ENCODE peak calls at places on chromosomes 4 and X, in four cellular contexts. F is mammary epithelial cell, A is PC-3, B is fibroblast of lung. G is an unnamed sample.

GRCh38 chr4:156191382-156191781 is 237.7 kb upstream of the CTSO start:
- DNase-seq in F (no peak), A (no peak), B (no peak), G (no peak)

GRCh38 chr4:41158756-41159155 is 55.6 kb downstream of the APBB2 start:
- DNase-seq in F (no peak), A (no peak), B (no peak), G (no peak)

GRCh38 chr4:171947389-171947788 is 134.2 kb downstream of the GALNTL6 start:
- DNase-seq in F (no peak), A (no peak), B (no peak), G (no peak)

GRCh38 chrX:19867411-19867732 is 20.0 kb downstream of the SH3KBP1 start:
- DNase-seq in F (no peak), A (peak; percentile 14), B (peak; percentile 75), G (peak; percentile 67)

GRCh38 chr4:186651624-186652023 is 72.0 kb downstream of the FAT1 start:
- DNase-seq in F (no peak), A (no peak), B (peak; percentile 52), G (no peak)

GRCh38 chrX:38561951-38562719 is 793 bp downstream of the TSPAN7 start:
- DNase-seq in F (no peak), A (no peak), B (no peak), G (peak; percentile 2)

GRCh38 chrX:96394566-96394965 is 290.1 kb upstream of the DIAPH2 start:
- DNase-seq in F (no peak), A (peak; percentile 12), B (no peak), G (peak; percentile 34)

GRCh38 chr4:77152421-77152820 is 4.6 kb upstream of the CCNG2 start:
- DNase-seq in F (peak; percentile 18), A (peak; percentile 72), B (peak; percentile 63), G (peak; percentile 14)

GRCh38 chrX:118271770-118272169 is 74.1 kb upstream of the WDR44 start:
- DNase-seq in F (no peak), A (no peak), B (peak; percentile 44), G (no peak)

GRCh38 chrX:42237956-42238355 is 314.6 kb upstream of the CASK start:
- DNase-seq in F (no peak), A (no peak), B (peak; percentile 7), G (no peak)

GRCh38 chrX:13046035-13046851 is 1.8 kb upstream of the FAM9C start:
- DNase-seq in F (no peak), A (no peak), B (no peak), G (no peak)

GRCh38 chr4:87240341-87240740 is 19.9 kb upstream of the KLHL8 start:
- DNase-seq in F (no peak), A (peak; percentile 36), B (no peak), G (peak; percentile 8)

GRCh38 chrX:39261446-39262147 is 460.3 kb downstream of the MID1IP1 start:
- DNase-seq in F (peak; percentile 82), A (peak; percentile 32), B (peak; percentile 25), G (peak; percentile 85)

GRCh38 chr4:25654971-25655963 is at the start of gene SLC34A2:
- DNase-seq in F (no peak), A (no peak), B (no peak), G (no peak)

GRCh38 chr4:106583567-106583966 is 215.0 kb upstream of the GIMD1 start:
- DNase-seq in F (peak; percentile 97), A (peak; percentile 81), B (peak; percentile 88), G (peak; percentile 95)

GRCh38 chr4:188779586-188779985 is 640.3 kb downstream of the TRIML1 start:
- DNase-seq in F (peak; percentile 46), A (peak; percentile 1), B (peak; percentile 6), G (peak; percentile 28)

GRCh38 chr4:66014146-66014765 is 344.0 kb upstream of the EPHA5 start:
- DNase-seq in F (no peak), A (no peak), B (no peak), G (no peak)

GRCh38 chr4:106195435-106195950 is 120.5 kb downstream of the TBCK start:
- DNase-seq in F (no peak), A (no peak), B (no peak), G (no peak)

GRCh38 chr4:90833698-90834097 is 706.5 kb downstream of the CCSER1 start:
- DNase-seq in F (no peak), A (no peak), B (no peak), G (no peak)

GRCh38 chr4:128630881-128631280 is 178.6 kb upstream of the JADE1 start:
- DNase-seq in F (no peak), A (no peak), B (peak; percentile 27), G (peak; percentile 4)

GRCh38 chrX:119501511-119502148 is 33.4 kb downstream of the SLC25A5 start:
- DNase-seq in F (no peak), A (peak; percentile 47), B (no peak), G (no peak)

GRCh38 chrX:154327026-154327820 is 31.6 kb downstream of the TKTL1 start:
- DNase-seq in F (no peak), A (no peak), B (no peak), G (peak; percentile 75)

GRCh38 chrX:119073911-119074310 is 1.1 kb downstream of the CT47C1 start:
- DNase-seq in F (no peak), A (no peak), B (no peak), G (no peak)

GRCh38 chrX:107678957-107679740 is 50.8 kb downstream of the PRPS1 start:
- DNase-seq in F (peak; percentile 63), A (no peak), B (peak; percentile 91), G (peak; percentile 80)

GRCh38 chr4:1009647-1010521 is 1.5 kb upstream of the FGFRL1 start:
- DNase-seq in F (peak; percentile 38), A (peak; percentile 44), B (peak; percentile 51), G (peak; percentile 84)

GRCh38 chr4:1010522-1011021 is 854 bp upstream of the FGFRL1 start:
- DNase-seq in F (peak; percentile 93), A (peak; percentile 79), B (peak; percentile 83), G (peak; percentile 97)

GRCh38 chr4:1011022-1011694 is at the start of gene FGFRL1:
- DNase-seq in F (peak; percentile 86), A (peak; percentile 77), B (peak; percentile 85), G (peak; percentile 96)

GRCh38 chr4:1006856-1007255 is 4.6 kb upstream of the FGFRL1 start:
- DNase-seq in F (no peak), A (no peak), B (no peak), G (no peak)

DNA sequence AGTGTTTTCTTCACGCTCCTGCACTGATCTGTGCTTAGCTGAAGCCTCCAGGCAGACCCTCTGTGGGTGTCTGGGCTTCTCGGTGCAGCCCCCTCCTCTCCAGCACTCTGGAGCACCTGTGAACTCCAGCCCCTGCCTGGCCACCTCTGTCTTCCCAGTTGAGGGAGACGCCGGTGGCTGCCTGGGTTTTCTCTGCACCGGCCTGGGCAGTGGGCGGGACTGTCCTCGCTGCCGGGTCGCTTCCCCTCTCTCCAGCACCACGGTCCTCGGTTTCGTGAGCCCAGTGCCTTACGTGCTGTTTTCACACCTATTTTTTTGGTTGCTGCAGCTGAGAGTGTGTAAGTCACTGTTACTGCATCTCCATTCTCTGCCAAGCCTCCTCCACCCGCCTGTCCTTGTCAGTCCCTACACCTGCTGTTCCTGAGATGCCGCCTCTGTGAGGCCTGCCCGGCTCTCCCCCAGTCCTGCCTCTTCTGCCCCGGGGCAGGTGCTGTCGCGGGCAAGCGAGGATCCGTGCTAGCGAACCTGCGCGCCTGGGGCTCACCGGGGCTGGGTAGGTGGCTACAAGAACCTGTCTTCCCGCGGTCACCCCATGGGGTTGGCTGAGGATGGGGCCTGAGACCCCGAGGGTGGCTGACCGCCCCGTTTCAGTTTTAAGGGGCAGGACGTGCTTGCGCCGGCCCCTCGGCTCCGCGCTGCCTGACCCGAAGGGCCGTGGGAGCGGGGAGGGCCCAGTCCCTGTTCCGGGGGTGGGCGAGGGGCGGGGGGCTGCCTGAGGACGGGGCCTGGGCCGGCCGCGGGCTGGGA is 2.4 kb upstream of the FGFRL1 start:
- DNase-seq in F (peak; percentile 17), A (no peak), B (no peak), G (peak; percentile 39)
- TF ChIP-seq EZH2 in F (no peak), A (no peak), B (no peak), G (no peak)

DNA sequence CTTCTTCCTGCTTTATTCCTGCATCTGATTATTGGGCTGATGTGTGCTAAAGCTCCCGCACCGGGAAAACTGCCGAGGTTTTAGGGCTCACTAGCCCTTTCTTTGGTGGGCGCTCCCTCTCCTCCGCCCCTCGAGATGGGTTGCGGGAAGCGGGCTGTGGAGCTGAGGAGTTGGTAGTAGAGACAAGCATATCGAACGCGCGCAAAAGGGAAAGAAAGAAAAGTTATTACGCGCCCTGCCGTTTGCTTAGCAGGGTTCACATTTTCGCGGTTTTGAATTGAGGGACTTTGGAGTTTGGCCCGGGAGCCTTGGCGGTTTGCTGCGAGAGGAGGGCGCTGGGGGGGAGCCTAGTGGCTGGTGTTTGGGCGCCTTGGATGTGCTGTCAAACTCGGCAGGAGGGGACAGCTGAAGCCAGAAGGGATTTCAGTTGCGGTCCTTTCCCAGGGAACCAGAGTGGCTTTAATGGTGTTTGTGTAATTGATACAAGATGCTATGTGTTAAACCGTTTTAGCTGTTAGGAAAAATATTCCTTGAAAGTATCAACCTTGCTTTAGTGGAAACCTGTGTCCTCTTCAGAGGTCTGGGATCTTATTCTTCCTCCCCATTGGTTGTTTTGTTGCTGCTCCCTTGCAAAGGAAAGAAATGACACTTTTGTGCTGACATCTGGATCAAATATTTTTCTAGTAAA is 1.1 kb downstream of the GAB1 start:
- DNase-seq in F (peak; percentile 42), A (peak; percentile 37), B (peak; percentile 67), G (peak; percentile 70)
- TF ChIP-seq EZH2 in F (no peak), A (no peak), B (no peak), G (no peak)

GRCh38 chr4:167524091-167524490 is 289.8 kb upstream of the SPOCK3 start:
- DNase-seq in F (no peak), A (no peak), B (no peak), G (no peak)
- TF ChIP-seq EZH2 in F (no peak), A (no peak), B (no peak), G (no peak)

GRCh38 chr4:1472148-1472797 is 66.0 kb upstream of the NKX1-1 start:
- DNase-seq in F (no peak), A (no peak), B (no peak), G (no peak)
- TF ChIP-seq EZH2 in F (peak; percentile 6), A (no peak), B (peak; percentile 29), G (no peak)